ENCODE peak calls at places on chromosomes 7 and 10, in six cellular contexts. G, X, O, K, N and F are unnamed samples.

GRCh38 chr7:156157409-156158012 is 345.2 kb upstream of the SHH start:
- DNase-seq in G (no peak), X (no peak), O (no peak), K (no peak), N (no peak), F (no peak)

GRCh38 chr7:139702313-139702731 is 75.5 kb downstream of the HIPK2 start:
- DNase-seq in G (no peak), X (no peak), O (no peak), K (no peak), N (no peak), F (no peak)

GRCh38 chr7:80851896-80852476 is 66.9 kb downstream of the SEMA3C start:
- DNase-seq in G (no peak), X (peak), O (no peak), K (no peak), N (no peak), F (no peak)

GRCh38 chr7:155371884-155372781 is 74.5 kb downstream of the INSIG1 start:
- DNase-seq in G (no peak), X (peak), O (no peak), K (no peak), N (no peak), F (no peak)

GRCh38 chr7:54780490-54780889 is 21.5 kb upstream of the SEC61G start:
- DNase-seq in G (no peak), X (no peak), O (no peak), K (no peak), N (no peak), F (no peak)

GRCh38 chr7:141511370-141512335 is 39.6 kb upstream of the AGK start:
- DNase-seq in G (no peak), X (peak), O (peak), K (no peak), N (no peak), F (no peak)

GRCh38 chr7:117085769-117086463 is 132.6 kb downstream of the ST7 start:
- DNase-seq in G (no peak), X (no peak), O (no peak), K (no peak), N (no peak), F (no peak)

GRCh38 chr7:99102361-99102760 is 41.5 kb downstream of the SMURF1 start:
- DNase-seq in G (no peak), X (no peak), O (no peak), K (no peak), N (no peak), F (no peak)

GRCh38 chr10:76411719-76412435 is 980.5 kb downstream of the LRMDA start:
- DNase-seq in G (peak), X (peak), O (no peak), K (peak), N (no peak), F (no peak)

GRCh38 chr7:27962250-27962649 is 218.3 kb downstream of the JAZF1 start:
- DNase-seq in G (no peak), X (no peak), O (no peak), K (no peak), N (no peak), F (no peak)

GRCh38 chr7:121563177-121563576 is 167.1 kb upstream of the FAM3C start:
- DNase-seq in G (no peak), X (no peak), O (no peak), K (no peak), N (no peak), F (no peak)

GRCh38 chr10:76034236-76035009 is 603.0 kb downstream of the LRMDA start:
- DNase-seq in G (peak), X (no peak), O (peak), K (no peak), N (no peak), F (no peak)

GRCh38 chr7:76063525-76063924 is 15.6 kb downstream of the MDH2 start:
- DNase-seq in G (no peak), X (no peak), O (peak), K (no peak), N (no peak), F (peak)

GRCh38 chr7:32427769-32428291 is 62.4 kb downstream of the LSM5 start:
- DNase-seq in G (no peak), X (peak), O (peak), K (peak), N (peak), F (peak)

GRCh38 chr7:113085781-113086390 is 741 bp downstream of the GPR85 start:
- DNase-seq in G (no peak), X (peak), O (no peak), K (no peak), N (no peak), F (no peak)

GRCh38 chr7:113086431-113086888 is at the start of gene GPR85:
- DNase-seq in G (peak), X (peak), O (peak), K (peak), N (no peak), F (peak)

GRCh38 chr7:35289376-35289775 is 35.5 kb upstream of the TBX20 start:
- DNase-seq in G (no peak), X (no peak), O (no peak), K (no peak), N (no peak), F (no peak)

GRCh38 chr10:50552308-50552707 is 71.4 kb downstream of the SGMS1 start:
- DNase-seq in G (no peak), X (peak), O (no peak), K (peak), N (no peak), F (no peak)

GRCh38 chr7:25669954-25670841 is 441.9 kb upstream of the NPVF start:
- DNase-seq in G (peak), X (no peak), O (no peak), K (no peak), N (no peak), F (peak)

GRCh38 chr10:80462986-80463741 is 9.1 kb downstream of the TSPAN14 start:
- DNase-seq in G (no peak), X (peak), O (no peak), K (no peak), N (no peak), F (no peak)

GRCh38 chr10:34815174-34816066 is at the start of gene PARD3:
- DNase-seq in G (peak), X (peak), O (peak), K (no peak), N (peak), F (peak)

GRCh38 chr10:62763155-62763554 is 41.4 kb upstream of the ADO start:
- DNase-seq in G (no peak), X (no peak), O (peak), K (no peak), N (no peak), F (no peak)